ENCODE peak calls at places on chromosomes 3 and 15, in nine cellular contexts. One of them, this sample, is unnamed.
A peak's percentile ranks its signal among the peaks of the same experiment; 100 is the strongest.

GRCh38 chr15:29208352-29208751 is 61.3 kb downstream of the NSMCE3 start:
- DNase-seq in right atrium auricular region: no peak
- DNase-seq in body of pancreas: no peak
- DNase-seq in tibial artery: no peak
- DNase-seq in hepatocyte: no peak
- DNase-seq in esophagus squamous epithelium: no peak
- DNase-seq in GM23248: no peak
- DNase-seq in lower lobe of right lung: no peak
- DNase-seq in CD8-positive, alpha-beta memory T cell: no peak
- DNase-seq in this sample: no peak

GRCh38 chr3:152938974-152939636 is 104.2 kb downstream of the P2RY1 start:
- DNase-seq in lower lobe of right lung: no peak
- DNase-seq in tibial artery: no peak
- DNase-seq in right atrium auricular region: no peak
- DNase-seq in esophagus squamous epithelium: no peak
- DNase-seq in GM23248: no peak
- DNase-seq in hepatocyte: no peak
- DNase-seq in body of pancreas: no peak
- DNase-seq in CD8-positive, alpha-beta memory T cell: no peak
- DNase-seq in this sample: no peak

GRCh38 chr3:197392961-197393360 is 94.5 kb upstream of the DLG1 start:
- DNase-seq in hepatocyte: no peak
- DNase-seq in tibial artery: no peak
- DNase-seq in right atrium auricular region: peak; percentile 54
- DNase-seq in lower lobe of right lung: no peak
- DNase-seq in GM23248: no peak
- DNase-seq in CD8-positive, alpha-beta memory T cell: no peak
- DNase-seq in esophagus squamous epithelium: no peak
- DNase-seq in body of pancreas: no peak
- DNase-seq in this sample: no peak

GRCh38 chr15:57171414-57171813 is 204.9 kb upstream of the CGNL1 start:
- DNase-seq in hepatocyte: no peak
- DNase-seq in lower lobe of right lung: no peak
- DNase-seq in body of pancreas: no peak
- DNase-seq in tibial artery: no peak
- DNase-seq in CD8-positive, alpha-beta memory T cell: no peak
- DNase-seq in right atrium auricular region: no peak
- DNase-seq in esophagus squamous epithelium: no peak
- DNase-seq in GM23248: no peak
- DNase-seq in this sample: no peak

GRCh38 chr3:99021466-99021865 is 120.0 kb upstream of the DCBLD2 start:
- DNase-seq in hepatocyte: no peak
- DNase-seq in tibial artery: no peak
- DNase-seq in CD8-positive, alpha-beta memory T cell: no peak
- DNase-seq in GM23248: no peak
- DNase-seq in lower lobe of right lung: no peak
- DNase-seq in right atrium auricular region: no peak
- DNase-seq in esophagus squamous epithelium: no peak
- DNase-seq in body of pancreas: no peak
- DNase-seq in this sample: no peak

GRCh38 chr3:182755308-182756106 is 37.8 kb upstream of the ATP11B start:
- DNase-seq in GM23248: peak; percentile 29
- DNase-seq in CD8-positive, alpha-beta memory T cell: no peak
- DNase-seq in hepatocyte: no peak
- DNase-seq in body of pancreas: no peak
- DNase-seq in esophagus squamous epithelium: no peak
- DNase-seq in lower lobe of right lung: no peak
- DNase-seq in right atrium auricular region: no peak
- DNase-seq in tibial artery: no peak
- DNase-seq in this sample: no peak

GRCh38 chr3:169694117-169694516 is 30.6 kb upstream of the MECOM start:
- DNase-seq in tibial artery: no peak
- DNase-seq in CD8-positive, alpha-beta memory T cell: no peak
- DNase-seq in body of pancreas: no peak
- DNase-seq in hepatocyte: no peak
- DNase-seq in esophagus squamous epithelium: no peak
- DNase-seq in GM23248: no peak
- DNase-seq in lower lobe of right lung: no peak
- DNase-seq in right atrium auricular region: no peak
- DNase-seq in this sample: no peak

GRCh38 chr3:18216996-18217395 is 208.1 kb downstream of the SATB1 start:
- DNase-seq in right atrium auricular region: no peak
- DNase-seq in lower lobe of right lung: no peak
- DNase-seq in tibial artery: no peak
- DNase-seq in GM23248: no peak
- DNase-seq in body of pancreas: no peak
- DNase-seq in hepatocyte: no peak
- DNase-seq in esophagus squamous epithelium: no peak
- DNase-seq in CD8-positive, alpha-beta memory T cell: no peak
- DNase-seq in this sample: no peak

GRCh38 chr3:134148534-134148933 is 102.1 kb downstream of the RYK start:
- DNase-seq in lower lobe of right lung: no peak
- DNase-seq in right atrium auricular region: no peak
- DNase-seq in tibial artery: no peak
- DNase-seq in hepatocyte: no peak
- DNase-seq in CD8-positive, alpha-beta memory T cell: no peak
- DNase-seq in body of pancreas: no peak
- DNase-seq in esophagus squamous epithelium: no peak
- DNase-seq in GM23248: peak; percentile 57
- DNase-seq in this sample: no peak

DNA sequence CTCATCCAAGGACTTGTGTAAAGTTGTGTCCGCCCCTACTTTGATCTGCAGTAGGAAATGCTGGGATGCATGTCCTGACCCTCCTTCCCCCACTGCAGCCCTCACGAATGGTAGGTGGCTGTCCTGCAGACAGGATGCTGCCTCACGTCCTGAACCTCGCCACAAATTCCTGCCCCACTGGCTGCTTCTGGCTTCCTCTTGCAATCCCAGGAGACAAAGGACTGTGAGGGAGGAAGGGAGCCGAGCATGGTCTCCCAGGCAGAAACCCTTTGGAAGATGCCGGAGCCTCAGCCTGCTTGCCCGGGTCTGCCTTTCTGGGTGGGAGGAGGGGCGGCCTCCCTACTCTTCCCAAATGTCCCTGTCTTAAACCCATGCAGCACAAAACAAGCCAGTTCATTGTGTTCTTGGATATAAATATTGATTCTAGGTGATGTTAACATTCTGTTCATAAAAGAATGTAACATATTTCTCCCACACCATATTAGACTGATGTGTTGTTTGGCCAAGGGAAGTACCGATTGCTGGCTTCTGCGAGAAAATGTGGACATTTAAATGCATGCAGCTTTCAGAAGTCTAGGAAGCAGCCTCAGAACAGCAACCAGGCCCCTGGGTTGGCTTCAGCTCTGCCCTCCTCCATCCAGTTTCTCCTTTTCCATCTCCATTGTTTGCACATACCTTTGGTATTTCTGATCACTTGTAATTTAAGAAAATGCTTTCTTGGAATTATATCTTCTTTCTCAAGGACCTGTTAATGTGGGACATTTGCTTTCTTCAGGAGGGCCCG is 75.3 kb downstream of the HMG20A start:
- DNase-seq in GM23248: peak; percentile 63
- DNase-seq in esophagus squamous epithelium: no peak
- DNase-seq in hepatocyte: no peak
- DNase-seq in CD8-positive, alpha-beta memory T cell: no peak
- DNase-seq in right atrium auricular region: no peak
- DNase-seq in body of pancreas: peak; percentile 10
- DNase-seq in tibial artery: no peak
- DNase-seq in lower lobe of right lung: no peak
- DNase-seq in this sample: no peak
- H3K4me3 ChIP-seq in GM23248: peak overlapping the region; percentile 51
- H3K4me3 ChIP-seq in esophagus squamous epithelium: no peak overlapping the region
- H3K4me3 ChIP-seq in hepatocyte: no peak overlapping the region
- H3K4me3 ChIP-seq in CD8-positive, alpha-beta memory T cell: no peak overlapping the region
- H3K4me3 ChIP-seq in right atrium auricular region: no peak overlapping the region
- H3K4me3 ChIP-seq in body of pancreas: no peak overlapping the region
- H3K4me3 ChIP-seq in tibial artery: no peak overlapping the region
- H3K4me3 ChIP-seq in lower lobe of right lung: no peak overlapping the region
- H3K4me3 ChIP-seq in this sample: peak overlapping the region; percentile 11

GRCh38 chr15:31361764-31362120 is 35.1 kb downstream of the KLF13 start:
- DNase-seq in CD8-positive, alpha-beta memory T cell: no peak
- DNase-seq in hepatocyte: no peak
- DNase-seq in right atrium auricular region: no peak
- DNase-seq in lower lobe of right lung: no peak
- DNase-seq in tibial artery: no peak
- DNase-seq in body of pancreas: no peak
- DNase-seq in esophagus squamous epithelium: no peak
- DNase-seq in GM23248: no peak
- DNase-seq in this sample: peak; percentile 37

GRCh38 chr15:31358957-31359721 is 32.5 kb downstream of the KLF13 start:
- DNase-seq in GM23248: no peak
- DNase-seq in CD8-positive, alpha-beta memory T cell: no peak
- DNase-seq in right atrium auricular region: no peak
- DNase-seq in hepatocyte: no peak
- DNase-seq in body of pancreas: no peak
- DNase-seq in esophagus squamous epithelium: no peak
- DNase-seq in lower lobe of right lung: no peak
- DNase-seq in tibial artery: no peak
- DNase-seq in this sample: no peak

GRCh38 chr15:31360843-31361763 is 34.5 kb downstream of the KLF13 start:
- DNase-seq in right atrium auricular region: no peak
- DNase-seq in lower lobe of right lung: peak; percentile 79
- DNase-seq in GM23248: no peak
- DNase-seq in body of pancreas: peak; percentile 87
- DNase-seq in tibial artery: no peak
- DNase-seq in hepatocyte: no peak
- DNase-seq in CD8-positive, alpha-beta memory T cell: peak; percentile 97
- DNase-seq in esophagus squamous epithelium: peak; percentile 41
- DNase-seq in this sample: peak; percentile 46

GRCh38 chr15:31359722-31360111 is 33.1 kb downstream of the KLF13 start:
- DNase-seq in GM23248: no peak
- DNase-seq in body of pancreas: no peak
- DNase-seq in hepatocyte: no peak
- DNase-seq in right atrium auricular region: no peak
- DNase-seq in CD8-positive, alpha-beta memory T cell: no peak
- DNase-seq in lower lobe of right lung: no peak
- DNase-seq in tibial artery: no peak
- DNase-seq in esophagus squamous epithelium: no peak
- DNase-seq in this sample: no peak

DNA sequence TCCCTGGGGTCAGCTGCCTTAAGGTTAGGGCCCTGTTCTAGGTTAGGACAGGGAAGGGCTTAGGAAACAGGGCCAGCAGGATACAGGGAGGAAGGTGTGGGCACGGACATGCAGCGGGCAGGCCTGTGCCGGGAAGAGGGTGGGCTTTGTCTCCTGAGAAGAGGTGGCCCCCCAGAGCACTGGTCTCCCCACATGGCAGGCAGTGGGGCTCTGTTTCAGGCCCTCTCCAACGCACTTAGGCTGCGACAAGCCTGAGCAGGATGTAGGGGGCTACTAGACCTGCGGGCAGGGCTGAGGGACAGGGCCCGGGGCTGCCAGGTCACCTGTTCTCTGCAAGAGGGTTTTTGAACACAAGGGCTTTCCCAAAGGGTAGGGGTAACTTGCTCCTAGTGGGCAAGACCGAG is 33.5 kb downstream of the KLF13 start:
- DNase-seq in body of pancreas: no peak
- DNase-seq in lower lobe of right lung: no peak
- DNase-seq in GM23248: no peak
- DNase-seq in tibial artery: no peak
- DNase-seq in CD8-positive, alpha-beta memory T cell: no peak
- DNase-seq in esophagus squamous epithelium: no peak
- DNase-seq in right atrium auricular region: no peak
- DNase-seq in hepatocyte: no peak
- DNase-seq in this sample: no peak
- H3K27ac ChIP-seq in body of pancreas: peak overlapping the region; percentile 92
- H3K27ac ChIP-seq in lower lobe of right lung: peak overlapping the region; percentile 93
- H3K27ac ChIP-seq in GM23248: no peak overlapping the region
- H3K27ac ChIP-seq in tibial artery: no peak overlapping the region
- H3K27ac ChIP-seq in CD8-positive, alpha-beta memory T cell: peak overlapping the region; percentile 90
- H3K27ac ChIP-seq in esophagus squamous epithelium: peak overlapping the region; percentile 87
- H3K27ac ChIP-seq in right atrium auricular region: peak overlapping the region; percentile 96
- H3K27ac ChIP-seq in hepatocyte: peak overlapping the region; percentile 31
- H3K27ac ChIP-seq in this sample: no peak overlapping the region

GRCh38 chr3:38793721-38794120 is 22.3 kb downstream of the SCN10A start:
- DNase-seq in GM23248: no peak
- DNase-seq in hepatocyte: no peak
- DNase-seq in right atrium auricular region: no peak
- DNase-seq in tibial artery: no peak
- DNase-seq in lower lobe of right lung: no peak
- DNase-seq in esophagus squamous epithelium: no peak
- DNase-seq in CD8-positive, alpha-beta memory T cell: no peak
- DNase-seq in body of pancreas: no peak
- DNase-seq in this sample: no peak
- H3K4me3 ChIP-seq in GM23248: no peak overlapping the region
- H3K4me3 ChIP-seq in hepatocyte: no peak overlapping the region
- H3K4me3 ChIP-seq in right atrium auricular region: no peak overlapping the region
- H3K4me3 ChIP-seq in tibial artery: no peak overlapping the region
- H3K4me3 ChIP-seq in lower lobe of right lung: no peak overlapping the region
- H3K4me3 ChIP-seq in esophagus squamous epithelium: no peak overlapping the region
- H3K4me3 ChIP-seq in CD8-positive, alpha-beta memory T cell: no peak overlapping the region
- H3K4me3 ChIP-seq in body of pancreas: no peak overlapping the region
- H3K4me3 ChIP-seq in this sample: no peak overlapping the region

DNA sequence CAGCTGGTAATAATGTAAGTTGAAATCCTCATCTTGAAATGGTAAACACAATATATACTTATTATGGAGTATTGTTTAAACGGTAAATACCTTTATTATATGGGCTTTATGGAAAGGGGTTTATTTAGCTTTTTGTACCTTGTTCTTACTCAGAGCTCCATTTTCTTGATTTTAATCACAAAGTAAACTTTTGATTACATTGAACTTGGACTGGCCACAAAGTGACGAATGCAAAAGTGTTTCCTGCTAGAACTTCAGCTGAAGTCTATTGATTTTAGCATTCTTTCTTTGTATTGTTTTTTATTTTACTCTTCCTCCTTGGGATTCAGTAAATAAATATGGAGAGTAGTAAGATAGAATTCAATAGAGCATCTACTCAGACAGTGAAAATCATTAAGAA is 19.8 kb upstream of the AADAC start:
- DNase-seq in tibial artery: no peak
- DNase-seq in GM23248: no peak
- DNase-seq in hepatocyte: no peak
- DNase-seq in esophagus squamous epithelium: no peak
- DNase-seq in lower lobe of right lung: no peak
- DNase-seq in body of pancreas: peak; percentile 32
- DNase-seq in CD8-positive, alpha-beta memory T cell: no peak
- DNase-seq in right atrium auricular region: no peak
- DNase-seq in this sample: no peak
- H3K27ac ChIP-seq in tibial artery: no peak overlapping the region
- H3K27ac ChIP-seq in GM23248: no peak overlapping the region
- H3K27ac ChIP-seq in hepatocyte: no peak overlapping the region
- H3K27ac ChIP-seq in esophagus squamous epithelium: no peak overlapping the region
- H3K27ac ChIP-seq in lower lobe of right lung: no peak overlapping the region
- H3K27ac ChIP-seq in body of pancreas: peak overlapping the region; percentile 20
- H3K27ac ChIP-seq in CD8-positive, alpha-beta memory T cell: no peak overlapping the region
- H3K27ac ChIP-seq in right atrium auricular region: no peak overlapping the region
- H3K27ac ChIP-seq in this sample: no peak overlapping the region

GRCh38 chr3:160562952-160563351 is 2.4 kb downstream of the KPNA4 start:
- DNase-seq in right atrium auricular region: no peak
- DNase-seq in hepatocyte: no peak
- DNase-seq in esophagus squamous epithelium: no peak
- DNase-seq in lower lobe of right lung: no peak
- DNase-seq in GM23248: no peak
- DNase-seq in body of pancreas: no peak
- DNase-seq in CD8-positive, alpha-beta memory T cell: no peak
- DNase-seq in tibial artery: no peak
- DNase-seq in this sample: no peak
- H3K4me3 ChIP-seq in right atrium auricular region: no peak overlapping the region
- H3K4me3 ChIP-seq in hepatocyte: no peak overlapping the region
- H3K4me3 ChIP-seq in esophagus squamous epithelium: no peak overlapping the region
- H3K4me3 ChIP-seq in lower lobe of right lung: peak overlapping the region; percentile 17
- H3K4me3 ChIP-seq in GM23248: peak overlapping the region; percentile 83
- H3K4me3 ChIP-seq in body of pancreas: no peak overlapping the region
- H3K4me3 ChIP-seq in CD8-positive, alpha-beta memory T cell: no peak overlapping the region
- H3K4me3 ChIP-seq in tibial artery: peak overlapping the region; percentile 88
- H3K4me3 ChIP-seq in this sample: no peak overlapping the region

This sample was measured in testis.